ENCODE peak calls at places on chromosomes 6 and 20, in seven cellular contexts. One of them, this sample, is unnamed.
A peak's percentile ranks its signal among the peaks of the same experiment; 100 is the strongest.

GRCh38 chr20:38935285-38935684 is 9.1 kb downstream of the FAM83D start:
- DNase-seq in PC-3: peak; percentile 41
- DNase-seq in ovary: no peak
- DNase-seq in OCI-LY7: no peak
- DNase-seq in aorta: no peak
- DNase-seq in Peyer's patch: no peak
- DNase-seq in CD8-positive, alpha-beta T cell: no peak
- DNase-seq in this sample: no peak

GRCh38 chr6:50724381-50725124 is 11.2 kb downstream of the TFAP2D start:
- DNase-seq in ovary: no peak
- DNase-seq in aorta: no peak
- DNase-seq in CD8-positive, alpha-beta T cell: no peak
- DNase-seq in OCI-LY7: no peak
- DNase-seq in Peyer's patch: no peak
- DNase-seq in PC-3: no peak
- DNase-seq in this sample: no peak

GRCh38 chr6:87828044-87828443 is 126.0 kb upstream of the AKIRIN2 start:
- DNase-seq in Peyer's patch: no peak
- DNase-seq in aorta: no peak
- DNase-seq in OCI-LY7: peak; percentile 80
- DNase-seq in PC-3: no peak
- DNase-seq in CD8-positive, alpha-beta T cell: no peak
- DNase-seq in ovary: no peak
- DNase-seq in this sample: no peak

GRCh38 chr6:27592107-27592480 is 119.2 kb upstream of the ZNF184 start:
- DNase-seq in ovary: no peak
- DNase-seq in Peyer's patch: no peak
- DNase-seq in aorta: no peak
- DNase-seq in PC-3: no peak
- DNase-seq in OCI-LY7: no peak
- DNase-seq in CD8-positive, alpha-beta T cell: no peak
- DNase-seq in this sample: no peak

GRCh38 chr20:38497246-38497645 is 24.6 kb downstream of the RALGAPB start:
- DNase-seq in OCI-LY7: no peak
- DNase-seq in Peyer's patch: no peak
- DNase-seq in CD8-positive, alpha-beta T cell: no peak
- DNase-seq in ovary: no peak
- DNase-seq in PC-3: no peak
- DNase-seq in aorta: no peak
- DNase-seq in this sample: no peak

GRCh38 chr6:75906871-75907270 is 157.8 kb downstream of the MYO6 start:
- DNase-seq in PC-3: no peak
- DNase-seq in ovary: no peak
- DNase-seq in CD8-positive, alpha-beta T cell: no peak
- DNase-seq in Peyer's patch: no peak
- DNase-seq in aorta: no peak
- DNase-seq in OCI-LY7: no peak
- DNase-seq in this sample: no peak

GRCh38 chr6:166405416-166405815 is 22.7 kb upstream of the MPC1 start:
- DNase-seq in PC-3: no peak
- DNase-seq in Peyer's patch: no peak
- DNase-seq in OCI-LY7: no peak
- DNase-seq in CD8-positive, alpha-beta T cell: no peak
- DNase-seq in ovary: no peak
- DNase-seq in aorta: no peak
- DNase-seq in this sample: no peak

GRCh38 chr6:83168556-83168955 is 24.5 kb downstream of the PGM3 start:
- DNase-seq in Peyer's patch: no peak
- DNase-seq in ovary: no peak
- DNase-seq in aorta: no peak
- DNase-seq in CD8-positive, alpha-beta T cell: no peak
- DNase-seq in PC-3: peak; percentile 33
- DNase-seq in OCI-LY7: no peak
- DNase-seq in this sample: no peak

DNA sequence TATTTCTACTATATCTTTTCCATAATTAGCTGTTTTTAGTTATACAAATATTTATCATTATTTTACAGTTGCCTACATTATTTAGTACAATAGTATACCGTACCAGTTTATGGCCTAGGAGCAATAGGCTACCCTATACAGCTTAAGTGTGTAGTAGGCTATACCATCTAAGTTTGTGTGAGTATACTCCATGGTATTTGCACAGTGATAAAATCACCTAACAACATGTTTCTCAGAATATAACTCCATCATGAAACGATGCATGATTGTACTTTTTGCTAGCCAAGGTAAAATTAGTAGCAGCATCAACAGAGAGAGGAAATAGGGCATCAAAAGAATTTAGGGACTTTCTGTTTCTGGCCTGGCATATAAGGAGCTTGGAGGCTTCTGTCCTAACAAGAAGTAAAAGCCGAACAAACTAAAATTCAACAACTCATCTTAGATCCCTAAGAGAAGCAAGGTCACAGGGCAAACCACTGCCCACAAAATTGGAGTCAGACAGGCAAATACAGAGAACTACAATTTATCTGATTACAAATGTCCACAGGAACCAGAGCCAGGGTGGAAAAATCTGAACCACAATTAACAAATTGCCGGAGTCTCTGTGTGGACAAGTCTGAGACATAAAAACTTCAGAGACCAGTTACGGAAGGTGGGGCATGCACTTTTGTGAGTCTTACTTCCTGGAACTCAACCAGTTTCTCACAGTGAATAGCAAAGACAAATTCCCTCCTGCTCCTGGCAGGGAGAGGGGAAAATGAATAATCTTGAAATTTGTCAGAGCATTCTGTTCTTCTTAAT is 671.4 kb downstream of the RFPL4B start:
- DNase-seq in OCI-LY7: no peak
- DNase-seq in Peyer's patch: no peak
- DNase-seq in aorta: peak; percentile 58
- DNase-seq in CD8-positive, alpha-beta T cell: no peak
- DNase-seq in ovary: no peak
- DNase-seq in PC-3: peak; percentile 22
- DNase-seq in this sample: peak; percentile 63
- H3K27ac ChIP-seq in OCI-LY7: no peak overlapping the region
- H3K27ac ChIP-seq in Peyer's patch: no peak overlapping the region
- H3K27ac ChIP-seq in aorta: no peak overlapping the region
- H3K27ac ChIP-seq in CD8-positive, alpha-beta T cell: no peak overlapping the region
- H3K27ac ChIP-seq in ovary: no peak overlapping the region
- H3K27ac ChIP-seq in PC-3: no peak overlapping the region
- H3K27ac ChIP-seq in this sample: peak overlapping the region; percentile 48

DNA sequence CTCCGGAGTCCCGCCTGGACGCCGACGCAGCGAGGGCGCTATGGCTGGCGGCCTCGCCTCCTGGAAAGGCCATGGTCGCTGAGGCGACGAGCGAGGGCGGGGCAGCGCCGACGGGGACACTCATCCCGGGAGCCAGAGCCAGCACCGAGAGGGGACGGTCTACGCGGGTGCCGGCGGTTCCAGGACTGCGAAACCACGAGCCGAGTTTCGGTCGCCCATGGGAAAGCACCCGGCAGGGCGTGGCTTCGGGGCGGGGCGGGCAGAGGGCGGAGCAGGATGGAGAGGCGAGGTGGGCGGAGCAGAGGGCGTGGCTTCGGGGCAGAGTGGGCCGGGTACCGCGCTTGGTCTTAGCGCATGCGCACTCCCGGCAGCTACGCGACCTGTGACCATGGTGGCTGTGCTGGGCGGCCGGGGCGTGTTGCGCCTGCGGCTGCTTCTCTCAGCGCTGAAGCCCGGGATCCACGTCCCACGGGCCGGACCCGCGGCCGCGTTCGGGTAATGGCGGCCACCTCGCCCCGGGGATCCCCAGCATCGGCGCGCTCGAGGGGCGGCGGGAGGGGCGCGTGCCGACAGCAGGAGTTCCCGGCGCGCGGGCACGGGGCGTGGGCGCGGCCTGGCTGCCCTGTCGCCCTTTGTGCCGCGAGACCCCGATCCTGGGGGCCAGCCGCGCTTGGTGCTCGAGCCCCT is at the start of gene BPHL:
- DNase-seq in ovary: peak; percentile 99
- DNase-seq in aorta: peak; percentile 99
- DNase-seq in CD8-positive, alpha-beta T cell: peak; percentile 99
- DNase-seq in PC-3: peak; percentile 95
- DNase-seq in Peyer's patch: peak; percentile 100
- DNase-seq in OCI-LY7: peak; percentile 95
- DNase-seq in this sample: peak; percentile 97
- H3K27ac ChIP-seq in ovary: peak within 1 kb of the TSS; percentile 66
- H3K27ac ChIP-seq in aorta: peak within 1 kb of the TSS; percentile 82
- H3K27ac ChIP-seq in CD8-positive, alpha-beta T cell: peak within 1 kb of the TSS; percentile 85
- H3K27ac ChIP-seq in PC-3: peak within 1 kb of the TSS; percentile 91
- H3K27ac ChIP-seq in Peyer's patch: peak within 1 kb of the TSS; percentile 95
- H3K27ac ChIP-seq in OCI-LY7: peak within 1 kb of the TSS; percentile 22
- H3K27ac ChIP-seq in this sample: peak within 1 kb of the TSS; percentile 83

GRCh38 chr20:16260911-16261310 is 312.3 kb downstream of the KIF16B start:
- DNase-seq in OCI-LY7: no peak
- DNase-seq in PC-3: peak; percentile 61
- DNase-seq in ovary: no peak
- DNase-seq in CD8-positive, alpha-beta T cell: no peak
- DNase-seq in aorta: no peak
- DNase-seq in Peyer's patch: no peak
- DNase-seq in this sample: no peak
- H3K27ac ChIP-seq in OCI-LY7: no peak overlapping the region
- H3K27ac ChIP-seq in PC-3: no peak overlapping the region
- H3K27ac ChIP-seq in ovary: no peak overlapping the region
- H3K27ac ChIP-seq in CD8-positive, alpha-beta T cell: no peak overlapping the region
- H3K27ac ChIP-seq in aorta: no peak overlapping the region
- H3K27ac ChIP-seq in Peyer's patch: no peak overlapping the region
- H3K27ac ChIP-seq in this sample: no peak overlapping the region

DNA sequence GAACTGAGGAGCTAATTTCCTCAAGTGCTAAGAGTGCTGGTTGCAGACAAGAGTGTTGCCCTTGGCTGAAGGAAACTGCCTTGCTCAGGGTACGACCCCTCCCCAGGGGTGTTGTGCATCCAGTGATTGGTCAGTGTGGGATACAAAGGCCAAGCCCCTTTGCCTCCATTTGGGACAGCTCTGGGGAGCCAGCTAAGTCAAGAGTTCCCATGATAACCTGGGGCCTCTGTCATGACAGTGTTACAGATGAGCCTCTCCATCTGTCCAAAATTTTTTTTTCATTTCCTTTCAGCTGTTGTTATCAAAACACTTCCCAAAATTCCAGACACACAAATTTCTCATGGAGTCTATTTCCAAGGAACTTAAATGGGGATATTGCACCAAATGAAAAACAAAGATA is 93.3 kb downstream of the HS3ST5 start:
- DNase-seq in Peyer's patch: no peak
- DNase-seq in aorta: no peak
- DNase-seq in CD8-positive, alpha-beta T cell: no peak
- DNase-seq in OCI-LY7: no peak
- DNase-seq in ovary: no peak
- DNase-seq in PC-3: no peak
- DNase-seq in this sample: no peak
- H3K27ac ChIP-seq in Peyer's patch: no peak overlapping the region
- H3K27ac ChIP-seq in aorta: no peak overlapping the region
- H3K27ac ChIP-seq in CD8-positive, alpha-beta T cell: no peak overlapping the region
- H3K27ac ChIP-seq in OCI-LY7: no peak overlapping the region
- H3K27ac ChIP-seq in ovary: no peak overlapping the region
- H3K27ac ChIP-seq in PC-3: no peak overlapping the region
- H3K27ac ChIP-seq in this sample: no peak overlapping the region

GRCh38 chr6:24506814-24507520 is 12.2 kb downstream of the ALDH5A1 start:
- DNase-seq in Peyer's patch: no peak
- DNase-seq in aorta: no peak
- DNase-seq in CD8-positive, alpha-beta T cell: no peak
- DNase-seq in PC-3: no peak
- DNase-seq in ovary: no peak
- DNase-seq in OCI-LY7: no peak
- DNase-seq in this sample: no peak

GRCh38 chr6:24504274-24504641 is 9.5 kb downstream of the ALDH5A1 start:
- DNase-seq in ovary: no peak
- DNase-seq in CD8-positive, alpha-beta T cell: no peak
- DNase-seq in OCI-LY7: no peak
- DNase-seq in Peyer's patch: no peak
- DNase-seq in aorta: no peak
- DNase-seq in PC-3: peak; percentile 73
- DNase-seq in this sample: no peak

GRCh38 chr6:24501374-24501773 is 6.6 kb downstream of the ALDH5A1 start:
- DNase-seq in Peyer's patch: no peak
- DNase-seq in CD8-positive, alpha-beta T cell: no peak
- DNase-seq in aorta: no peak
- DNase-seq in ovary: no peak
- DNase-seq in PC-3: no peak
- DNase-seq in OCI-LY7: no peak
- DNase-seq in this sample: no peak

GRCh38 chr6:24501914-24502313 is 7.1 kb downstream of the ALDH5A1 start:
- DNase-seq in OCI-LY7: no peak
- DNase-seq in PC-3: no peak
- DNase-seq in ovary: no peak
- DNase-seq in aorta: no peak
- DNase-seq in CD8-positive, alpha-beta T cell: no peak
- DNase-seq in Peyer's patch: no peak
- DNase-seq in this sample: no peak

GRCh38 chr6:24504642-24505586 is 10.1 kb downstream of the ALDH5A1 start:
- DNase-seq in Peyer's patch: peak; percentile 72
- DNase-seq in OCI-LY7: no peak
- DNase-seq in CD8-positive, alpha-beta T cell: no peak
- DNase-seq in PC-3: peak; percentile 80
- DNase-seq in aorta: no peak
- DNase-seq in ovary: no peak
- DNase-seq in this sample: no peak
- H3K27ac ChIP-seq in Peyer's patch: no peak overlapping the region
- H3K27ac ChIP-seq in OCI-LY7: no peak overlapping the region
- H3K27ac ChIP-seq in CD8-positive, alpha-beta T cell: no peak overlapping the region
- H3K27ac ChIP-seq in PC-3: peak overlapping the region; percentile 52
- H3K27ac ChIP-seq in aorta: no peak overlapping the region
- H3K27ac ChIP-seq in ovary: no peak overlapping the region
- H3K27ac ChIP-seq in this sample: no peak overlapping the region

GRCh38 chr20:25282796-25283195 is 34.9 kb downstream of the PYGB start:
- DNase-seq in CD8-positive, alpha-beta T cell: no peak
- DNase-seq in Peyer's patch: no peak
- DNase-seq in OCI-LY7: no peak
- DNase-seq in PC-3: no peak
- DNase-seq in ovary: peak; percentile 4
- DNase-seq in aorta: peak; percentile 42
- DNase-seq in this sample: peak; percentile 15
- H3K27ac ChIP-seq in CD8-positive, alpha-beta T cell: no peak overlapping the region
- H3K27ac ChIP-seq in Peyer's patch: no peak overlapping the region
- H3K27ac ChIP-seq in OCI-LY7: no peak overlapping the region
- H3K27ac ChIP-seq in PC-3: no peak overlapping the region
- H3K27ac ChIP-seq in ovary: no peak overlapping the region
- H3K27ac ChIP-seq in aorta: no peak overlapping the region
- H3K27ac ChIP-seq in this sample: no peak overlapping the region

DNA sequence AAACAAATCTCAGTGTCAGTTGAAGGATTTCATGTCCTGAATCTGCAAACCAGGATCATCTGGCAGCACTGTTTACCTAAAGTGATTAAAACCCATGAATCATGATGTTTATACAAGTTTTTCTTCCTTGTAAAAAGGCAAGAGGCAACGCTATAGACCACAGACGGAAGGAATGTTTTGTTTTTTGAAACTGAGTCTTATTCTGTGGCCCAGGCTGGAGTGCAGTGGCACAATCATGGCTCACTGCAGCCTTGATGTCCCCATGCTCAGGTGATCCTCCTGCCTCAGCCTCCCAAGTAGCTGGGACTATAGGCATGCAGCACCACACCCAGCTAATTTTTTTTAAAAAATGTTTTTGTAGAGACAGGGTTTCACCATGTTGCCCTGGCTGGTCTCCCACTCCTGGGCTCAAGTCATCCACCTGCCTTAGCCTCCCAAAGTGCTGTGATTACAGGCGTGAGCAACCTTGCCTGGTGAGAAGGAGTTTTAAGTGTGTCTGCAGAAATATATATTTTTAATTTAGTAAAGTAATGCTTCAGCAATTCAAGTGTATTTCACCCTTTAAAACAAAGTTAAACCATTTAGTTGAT is 30.0 kb upstream of the SH3BGRL2 start:
- DNase-seq in ovary: no peak
- DNase-seq in PC-3: peak; percentile 83
- DNase-seq in CD8-positive, alpha-beta T cell: no peak
- DNase-seq in aorta: no peak
- DNase-seq in Peyer's patch: no peak
- DNase-seq in OCI-LY7: no peak
- DNase-seq in this sample: no peak
- H3K27ac ChIP-seq in ovary: no peak overlapping the region
- H3K27ac ChIP-seq in PC-3: peak overlapping the region; percentile 23
- H3K27ac ChIP-seq in CD8-positive, alpha-beta T cell: no peak overlapping the region
- H3K27ac ChIP-seq in aorta: no peak overlapping the region
- H3K27ac ChIP-seq in Peyer's patch: peak overlapping the region; percentile 22
- H3K27ac ChIP-seq in OCI-LY7: no peak overlapping the region
- H3K27ac ChIP-seq in this sample: no peak overlapping the region